ENCODE peak calls at places on chromosomes 7 and 10, in eight cellular contexts. T, X, U, H, C, B, Z and D are unnamed samples.

GRCh38 chr10:77505431-77506334 is 131.9 kb downstream of the KCNMA1 start:
- DNase-seq in T (no peak), X (peak), U (no peak), H (no peak), C (no peak), B (no peak), Z (no peak), D (no peak)

GRCh38 chr10:102646610-102647432 is 2.5 kb downstream of the TRIM8 start:
- DNase-seq in T (peak), X (no peak), U (peak), H (no peak), C (no peak), B (no peak), Z (peak), D (peak)

GRCh38 chr7:82964150-82964882 is 198.4 kb downstream of the PCLO start:
- DNase-seq in T (no peak), X (no peak), U (no peak), H (no peak), C (no peak), B (no peak), Z (no peak), D (no peak)

GRCh38 chr10:32059472-32059871 is 3.2 kb upstream of the KIF5B start:
- DNase-seq in T (no peak), X (no peak), U (no peak), H (no peak), C (no peak), B (no peak), Z (no peak), D (no peak)

GRCh38 chr7:132782777-132783633 is 206.7 kb upstream of the PLXNA4 start:
- DNase-seq in T (no peak), X (no peak), U (no peak), H (no peak), C (no peak), B (no peak), Z (no peak), D (peak)

GRCh38 chr7:127783267-127783559 is 131.2 kb downstream of the SND1 start:
- DNase-seq in T (no peak), X (no peak), U (no peak), H (no peak), C (no peak), B (no peak), Z (no peak), D (no peak)

GRCh38 chr7:142356166-142356565 is 98.3 kb upstream of the PRSS58 start:
- DNase-seq in T (no peak), X (no peak), U (no peak), H (no peak), C (no peak), B (no peak), Z (no peak), D (no peak)

GRCh38 chr10:89303161-89303560 is 1.3 kb downstream of the IFIT2 start:
- DNase-seq in T (no peak), X (no peak), U (no peak), H (no peak), C (no peak), B (no peak), Z (no peak), D (no peak)

GRCh38 chr7:131626643-131627042 is 70.2 kb upstream of the PODXL start:
- DNase-seq in T (no peak), X (no peak), U (no peak), H (no peak), C (no peak), B (no peak), Z (no peak), D (no peak)

GRCh38 chr10:62430881-62431280 is 56.7 kb downstream of the ZNF365 start:
- DNase-seq in T (no peak), X (no peak), U (no peak), H (no peak), C (no peak), B (no peak), Z (no peak), D (no peak)

GRCh38 chr10:121322776-121323175 is 275.5 kb downstream of the FGFR2 start:
- DNase-seq in T (no peak), X (no peak), U (no peak), H (no peak), C (no peak), B (no peak), Z (no peak), D (peak)

GRCh38 chr10:93074137-93074596 is 474 bp downstream of the CYP26A1 start:
- DNase-seq in T (no peak), X (peak), U (no peak), H (no peak), C (no peak), B (no peak), Z (peak), D (peak)

GRCh38 chr10:95480102-95480900 is 80.9 kb downstream of the SORBS1 start:
- DNase-seq in T (peak), X (no peak), U (no peak), H (no peak), C (no peak), B (peak), Z (no peak), D (peak)

GRCh38 chr7:151851160-151851751 is 25.7 kb downstream of the PRKAG2 start:
- DNase-seq in T (no peak), X (no peak), U (peak), H (no peak), C (no peak), B (no peak), Z (peak), D (no peak)

GRCh38 chr10:118259288-118259906 is 82.7 kb downstream of the FAM204A start:
- DNase-seq in T (no peak), X (peak), U (peak), H (peak), C (no peak), B (no peak), Z (peak), D (no peak)

GRCh38 chr7:78679477-78679876 is 774.0 kb downstream of the MAGI2 start:
- DNase-seq in T (no peak), X (no peak), U (no peak), H (no peak), C (no peak), B (no peak), Z (no peak), D (no peak)

GRCh38 chr7:157271991-157272324 is 64.8 kb upstream of the DNAJB6 start:
- DNase-seq in T (peak), X (peak), U (peak), H (peak), C (peak), B (peak), Z (peak), D (peak)
- TF ChIP-seq POLR2A in T (no peak), X (no peak), U (no peak), H (peak), C (peak), B (no peak), Z (no peak), D (no peak)

DNA sequence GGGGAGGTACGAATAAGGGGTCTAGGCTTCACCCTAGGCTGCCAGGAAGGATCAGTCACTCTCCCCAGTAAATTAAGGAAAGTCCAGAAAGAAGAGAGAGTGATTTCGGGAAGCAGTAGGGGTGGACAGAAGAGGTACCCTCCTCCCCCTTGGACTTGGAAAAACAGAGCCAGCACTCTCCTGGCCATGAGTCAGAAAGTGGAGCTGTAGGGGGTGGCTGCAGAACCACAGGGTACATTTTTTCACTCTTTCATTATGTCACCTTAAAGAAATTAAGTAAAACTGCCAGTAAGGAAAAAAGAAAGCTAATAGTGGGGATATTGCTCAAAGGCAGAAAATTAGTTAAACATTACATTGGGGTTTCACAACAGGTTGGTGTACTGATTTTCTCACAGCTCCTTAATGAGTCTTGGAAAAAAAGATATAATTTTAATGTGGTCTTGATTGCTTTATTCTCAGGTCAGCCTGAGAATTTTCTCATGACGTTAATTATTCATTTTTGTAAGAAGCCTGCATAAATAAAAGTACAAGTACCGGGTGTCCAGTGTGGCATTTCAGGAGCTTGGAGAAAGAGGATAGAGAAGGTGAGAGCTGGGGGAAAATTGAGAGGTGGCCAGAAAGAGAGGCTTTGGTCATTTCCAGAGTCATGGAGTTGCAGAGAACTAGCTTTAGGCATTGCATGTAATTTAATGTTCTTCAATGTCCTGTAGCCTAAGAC is 23.1 kb upstream of the AOAH start:
- DNase-seq in T (no peak), X (no peak), U (no peak), H (no peak), C (no peak), B (no peak), Z (no peak), D (no peak)
- H3K4me3 ChIP-seq in T (no peak), X (no peak), U (no peak), H (no peak), C (no peak), B (no peak), Z (no peak), D (no peak)

GRCh38 chr10:27104919-27105318 is 4.6 kb upstream of the ANKRD26 start:
- DNase-seq in T (no peak), X (no peak), U (no peak), H (no peak), C (no peak), B (no peak), Z (no peak), D (no peak)

GRCh38 chr10:27100800-27101347 is 580 bp upstream of the ANKRD26 start:
- DNase-seq in T (peak), X (no peak), U (no peak), H (no peak), C (no peak), B (no peak), Z (no peak), D (no peak)

GRCh38 chr10:27099448-27099847 is 846 bp downstream of the ANKRD26 start:
- DNase-seq in T (no peak), X (no peak), U (no peak), H (no peak), C (no peak), B (no peak), Z (no peak), D (no peak)

DNA sequence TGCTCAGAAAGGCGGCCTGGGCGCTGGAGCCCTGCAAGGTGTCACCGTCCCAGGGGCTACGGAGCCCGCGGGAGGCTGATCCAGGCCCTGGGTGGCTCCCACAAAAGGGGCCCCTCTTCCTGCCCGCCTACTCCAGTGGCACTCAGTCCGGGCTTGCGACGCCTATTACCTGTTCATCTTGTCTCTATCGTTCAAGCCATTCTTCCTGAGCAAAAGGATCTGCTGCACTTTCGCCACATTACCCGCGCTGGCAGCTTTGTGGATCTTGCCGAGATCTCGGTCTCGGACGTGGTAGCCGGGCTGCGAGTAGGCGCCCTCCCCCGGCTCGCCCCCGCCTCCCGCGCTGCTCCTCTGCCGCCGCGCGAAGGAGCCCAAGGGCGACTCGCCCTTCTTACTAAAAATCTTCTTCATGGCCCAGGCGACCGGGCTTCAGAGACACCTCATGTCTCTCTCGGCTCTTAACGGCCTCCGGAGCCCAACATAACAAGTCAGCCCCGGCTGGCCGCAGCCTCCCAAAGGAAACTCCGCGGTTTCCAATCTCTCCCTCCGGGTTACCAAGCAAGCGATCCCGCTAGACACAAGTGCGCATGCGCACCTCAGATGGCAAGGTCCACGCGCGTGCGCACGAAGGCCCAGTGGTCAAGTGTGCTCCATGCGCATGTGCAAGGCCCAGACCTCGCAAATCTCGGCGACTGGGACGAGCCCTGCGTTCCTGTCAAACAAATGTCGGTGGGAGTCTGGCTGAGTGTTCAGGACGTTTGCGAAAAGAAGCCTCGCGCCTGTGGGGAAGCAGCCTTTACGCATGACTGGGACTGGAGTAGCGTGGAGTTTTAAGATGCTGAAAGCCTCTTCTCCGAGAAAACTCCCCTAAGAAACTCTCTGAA is at the start of gene ANKRD26:
- DNase-seq in T (peak), X (peak), U (peak), H (peak), C (peak), B (peak), Z (peak), D (peak)
- TF ChIP-seq POLR2A in T (peak), X (peak), U (no peak), H (peak), C (peak), B (peak), Z (peak), D (no peak)

DNA sequence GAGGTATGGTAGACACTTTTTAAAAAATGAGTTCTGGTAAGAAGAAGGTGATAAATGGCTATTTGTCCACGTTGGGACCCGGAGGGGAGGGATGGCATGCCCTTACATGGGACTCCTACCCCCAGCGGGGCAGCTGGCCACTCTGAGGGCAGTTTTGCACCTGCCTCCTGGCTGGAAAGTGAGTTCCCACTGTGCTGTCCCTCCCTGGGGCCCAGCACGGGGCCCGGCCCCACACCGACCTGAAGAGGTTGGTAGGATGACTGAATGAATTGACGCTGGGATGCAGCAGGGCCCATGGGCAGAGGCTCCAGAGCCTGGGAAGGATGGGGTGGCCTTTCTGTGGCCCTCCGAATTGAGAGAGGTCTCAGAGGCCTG is 592 bp upstream of the AEBP1 start:
- DNase-seq in T (no peak), X (no peak), U (no peak), H (no peak), C (no peak), B (no peak), Z (no peak), D (no peak)
- H3K4me3 ChIP-seq in T (no peak), X (no peak), U (no peak), H (no peak), C (no peak), B (peak), Z (no peak), D (no peak)

DNA sequence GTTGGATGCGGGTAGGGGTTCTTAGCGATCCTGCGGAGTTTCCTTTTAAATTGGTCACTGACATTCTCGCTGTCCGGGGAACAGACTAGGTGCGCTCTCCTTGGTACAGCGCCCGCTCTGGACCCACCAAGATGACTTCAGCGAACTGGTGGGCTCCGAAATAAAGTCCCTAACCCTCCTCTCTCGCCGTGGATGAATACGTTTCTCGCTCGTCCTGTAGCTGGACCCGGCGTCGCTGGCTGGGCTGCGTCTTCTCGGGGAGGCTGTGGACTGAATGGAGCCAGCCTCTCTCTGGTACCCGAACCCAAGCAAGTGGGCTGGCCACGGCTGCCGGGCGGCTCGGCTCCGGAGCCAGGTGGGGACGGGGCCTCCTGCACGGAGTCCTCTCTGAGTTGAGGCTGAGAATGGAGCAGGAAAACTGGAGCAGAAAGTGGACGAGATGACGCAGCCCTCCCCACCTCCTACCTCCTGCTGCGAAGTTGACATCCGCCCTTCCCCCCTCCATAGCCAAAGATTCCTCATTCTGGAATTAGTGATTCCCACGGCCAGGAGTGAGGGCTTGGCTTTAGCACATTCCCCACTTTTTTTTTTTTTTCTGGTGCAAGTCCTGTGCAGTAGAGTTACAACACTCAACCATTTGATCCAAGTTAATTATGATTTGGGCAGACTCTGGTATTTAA is 1.5 kb downstream of the UNC5B start:
- DNase-seq in T (no peak), X (peak), U (no peak), H (no peak), C (no peak), B (no peak), Z (no peak), D (peak)
- TF ChIP-seq POLR2A in T (no peak), X (no peak), U (no peak), H (no peak), C (no peak), B (no peak), Z (peak), D (no peak)

GRCh38 chr7:150451097-150451793 is 815 bp downstream of the GIMAP8 start:
- DNase-seq in T (peak), X (no peak), U (no peak), H (no peak), C (peak), B (peak), Z (no peak), D (peak)
- H3K4me3 ChIP-seq in T (peak), X (no peak), U (peak), H (peak), C (peak), B (peak), Z (peak), D (peak)

GRCh38 chr10:101031796-101032636 is 982 bp downstream of the SFXN3 start:
- DNase-seq in T (peak), X (peak), U (peak), H (peak), C (peak), B (peak), Z (peak), D (peak)
- TF ChIP-seq POLR2A in T (peak), X (peak), U (no peak), H (peak), C (peak), B (no peak), Z (peak), D (no peak)

GRCh38 chr7:124413029-124413428 is 352.6 kb downstream of the GPR37 start:
- DNase-seq in T (no peak), X (no peak), U (no peak), H (no peak), C (no peak), B (no peak), Z (no peak), D (no peak)

GRCh38 chr7:124411796-124412195 is 353.8 kb downstream of the GPR37 start:
- DNase-seq in T (no peak), X (no peak), U (no peak), H (no peak), C (no peak), B (no peak), Z (no peak), D (no peak)

GRCh38 chr7:124412531-124412930 is 353.1 kb downstream of the GPR37 start:
- DNase-seq in T (no peak), X (no peak), U (no peak), H (no peak), C (no peak), B (no peak), Z (no peak), D (no peak)
- H3K4me3 ChIP-seq in T (no peak), X (no peak), U (no peak), H (peak), C (no peak), B (no peak), Z (no peak), D (no peak)

DNA sequence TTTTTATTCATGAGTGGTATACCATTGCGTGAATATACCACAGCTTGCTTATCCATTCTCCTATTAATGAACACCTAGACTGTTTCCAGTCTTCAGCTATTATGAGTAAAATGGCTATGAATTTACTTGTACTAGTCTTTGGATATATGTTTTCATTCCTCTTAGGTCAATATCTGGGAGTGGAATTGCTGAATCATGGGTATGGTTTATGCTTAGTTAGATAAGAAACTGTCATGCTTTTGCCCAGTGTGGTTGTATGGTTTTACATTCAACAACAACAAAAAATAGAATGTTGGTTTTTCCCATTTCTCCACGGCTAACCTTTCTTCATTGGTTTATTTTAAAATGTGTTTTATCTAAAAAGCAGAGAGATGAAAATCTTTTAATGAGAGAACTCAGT is 308.3 kb downstream of the PHF14 start:
- DNase-seq in T (no peak), X (no peak), U (no peak), H (no peak), C (no peak), B (no peak), Z (no peak), D (no peak)
- TF ChIP-seq POLR2A in T (no peak), X (no peak), U (no peak), H (no peak), C (no peak), B (no peak), Z (no peak), D (no peak)